ENCODE peak calls at places on chromosomes 1 and 21, in eight cellular contexts. K is HFF-Myc; J is kidney tubule cell; R is NCI-H1092 treated with DMSO at 0.1 percent for 48 hours; Z is occipital lobe; O is Caki2; D is effector memory CD8-positive, alpha-beta T cell; Q is RWPE1. A is an unnamed sample.

GRCh38 chr1:41240806-41241747 is 1.0 kb downstream of the SCMH1 start:
- DNase-seq in O (peak), D (peak), J (peak), R (no peak), Q (peak), Z (peak), K (no peak), A (peak)

GRCh38 chr1:243748706-243749283 is 101.2 kb downstream of the AKT3 start:
- DNase-seq in R (peak), K (peak), Z (no peak), O (peak), Q (peak), D (peak), J (peak), A (no peak)

GRCh38 chr1:117392776-117393175 is 25.5 kb downstream of the MAN1A2 start:
- DNase-seq in Z (no peak), K (no peak), O (no peak), R (no peak), Q (no peak), J (no peak), D (no peak), A (no peak)

GRCh38 chr1:31748265-31748859 is 15.8 kb downstream of the ADGRB2 start:
- DNase-seq in R (no peak), O (no peak), J (no peak), Q (no peak), Z (no peak), K (no peak), D (no peak), A (no peak)

GRCh38 chr21:44407493-44407892 is 47.8 kb upstream of the LRRC3 start:
- DNase-seq in O (no peak), Z (no peak), R (no peak), J (no peak), K (no peak), Q (no peak), D (no peak), A (peak)

GRCh38 chr21:44972821-44973220 is 33.0 kb downstream of the SLX9 start:
- DNase-seq in Q (no peak), Z (no peak), O (peak), D (no peak), R (no peak), K (no peak), J (peak), A (no peak)

GRCh38 chr1:228863776-228864175 is 128.5 kb downstream of the RHOU start:
- DNase-seq in Q (no peak), R (no peak), O (no peak), D (no peak), K (no peak), J (no peak), Z (no peak), A (no peak)

GRCh38 chr1:100485855-100486258 is 52.1 kb upstream of the GPR88 start:
- DNase-seq in D (no peak), R (no peak), Q (no peak), Z (no peak), J (no peak), O (no peak), K (no peak), A (no peak)

GRCh38 chr1:39128959-39129358 is 75.5 kb upstream of the MACF1 start:
- DNase-seq in O (no peak), Z (no peak), K (no peak), D (no peak), J (peak), R (no peak), Q (peak), A (no peak)

GRCh38 chr1:46039571-46040052 is 92.8 kb downstream of the PIK3R3 start:
- DNase-seq in J (peak), Q (no peak), K (peak), O (no peak), R (peak), D (no peak), Z (no peak), A (no peak)

GRCh38 chr21:32653326-32653901 is 41.2 kb upstream of the CFAP298 start:
- DNase-seq in O (peak), R (no peak), D (peak), K (no peak), Q (peak), Z (no peak), J (peak), A (no peak)

GRCh38 chr1:41314781-41315481 is 46.3 kb upstream of the FOXO6 start:
- DNase-seq in R (peak), D (no peak), O (no peak), Q (no peak), K (no peak), J (no peak), Z (no peak), A (no peak)

GRCh38 chr1:21126324-21126723 is 50.4 kb downstream of the EIF4G3 start:
- DNase-seq in D (no peak), Q (no peak), J (no peak), K (no peak), R (no peak), Z (no peak), O (no peak), A (no peak)

GRCh38 chr21:14569868-14570267 is 23.8 kb upstream of the SAMSN1 start:
- DNase-seq in K (no peak), D (peak), Q (no peak), O (no peak), J (no peak), Z (no peak), R (no peak), A (no peak)

GRCh38 chr1:151905070-151905442 is 4.3 kb downstream of the THEM4 start:
- DNase-seq in J (peak), R (no peak), D (peak), O (no peak), Z (no peak), Q (no peak), K (no peak), A (no peak)

GRCh38 chr1:2606004-2606805 is 19.6 kb downstream of the PRXL2B start:
- DNase-seq in R (no peak), D (no peak), J (no peak), K (no peak), Q (no peak), O (no peak), Z (no peak), A (no peak)

GRCh38 chr1:199173356-199173755 is 534.5 kb downstream of the PTPRC start:
- DNase-seq in D (peak), O (no peak), K (no peak), J (peak), Q (no peak), Z (no peak), R (no peak), A (no peak)

GRCh38 chr21:43913928-43914327 is 48.9 kb downstream of the AGPAT3 start:
- DNase-seq in K (no peak), Q (no peak), O (no peak), Z (no peak), R (no peak), J (no peak), D (no peak), A (no peak)

GRCh38 chr1:225911207-225912130 is 12.6 kb downstream of the PYCR2 start:
- DNase-seq in K (no peak), O (no peak), D (peak), Z (peak), J (peak), Q (no peak), R (no peak), A (peak)

GRCh38 chr1:1272341-1273151 is 1.1 kb downstream of the UBE2J2 start:
- DNase-seq in D (peak), K (no peak), J (peak), Q (no peak), Z (no peak), R (no peak), O (no peak), A (no peak)

GRCh38 chr1:230153655-230154296 is 86.7 kb downstream of the GALNT2 start:
- DNase-seq in Q (no peak), J (no peak), K (no peak), O (no peak), R (no peak), Z (peak), D (no peak), A (peak)

GRCh38 chr1:31577515-31578191 is 1.3 kb downstream of the TINAGL1 start:
- DNase-seq in Z (no peak), R (no peak), D (no peak), Q (peak), J (peak), K (no peak), O (peak), A (no peak)

GRCh38 chr1:17640411-17640810 is 100.9 kb downstream of the ARHGEF10L start:
- DNase-seq in O (no peak), Q (no peak), D (no peak), Z (no peak), R (no peak), K (no peak), J (no peak), A (no peak)

GRCh38 chr1:220788900-220789299 is 2.2 kb downstream of the MTARC1 start:
- DNase-seq in Q (no peak), Z (no peak), J (no peak), K (no peak), D (no peak), R (no peak), O (no peak), A (no peak)

GRCh38 chr1:63362073-63362472 is 5.4 kb upstream of the ALG6 start:
- DNase-seq in K (no peak), Q (no peak), O (no peak), D (no peak), J (no peak), R (no peak), Z (no peak), A (no peak)

GRCh38 chr21:39434950-39435349 is 10.6 kb downstream of the LCA5L start:
- DNase-seq in J (no peak), D (no peak), O (no peak), Z (no peak), R (no peak), Q (no peak), K (no peak), A (no peak)

GRCh38 chr1:56803561-56804156 is 15.5 kb downstream of the FYB2 start:
- DNase-seq in R (peak), D (no peak), J (peak), K (peak), O (peak), Z (no peak), Q (peak), A (no peak)

GRCh38 chr1:50970927-50971582 is 1.0 kb downstream of the CDKN2C start:
- DNase-seq in J (no peak), K (no peak), R (peak), O (peak), Q (peak), D (no peak), Z (no peak), A (no peak)

GRCh38 chr1:30525980-30526651 is 197.3 kb downstream of the MATN1 start:
- DNase-seq in D (no peak), Z (no peak), K (peak), Q (peak), O (peak), J (peak), R (no peak), A (no peak)

GRCh38 chr1:6108937-6109636 is 63.4 kb downstream of the KCNAB2 start:
- DNase-seq in O (peak), D (no peak), R (peak), J (peak), Z (no peak), Q (peak), K (no peak), A (peak)

GRCh38 chr21:41503331-41503730 is 4.6 kb downstream of the TMPRSS2 start:
- DNase-seq in D (no peak), K (no peak), R (no peak), Z (no peak), J (no peak), O (no peak), Q (no peak), A (no peak)

GRCh38 chr1:24173638-24174325 is 13.3 kb downstream of the IFNLR1 start:
- DNase-seq in J (no peak), Q (no peak), K (no peak), R (no peak), Z (no peak), D (no peak), O (no peak), A (no peak)

GRCh38 chr1:24324903-24325302 is 5.7 kb downstream of the GRHL3 start:
- DNase-seq in K (no peak), D (no peak), O (no peak), Z (no peak), R (no peak), Q (no peak), J (no peak), A (no peak)

A was measured in head of caudate nucleus.